ENCODE peak calls at places on chromosomes 13 and 19, in four cellular contexts. One of them, this sample, is unnamed.
A peak's percentile ranks its signal among the peaks of the same experiment; 100 is the strongest.

GRCh38 chr13:47291116-47291656 is 394.3 kb upstream of the HTR2A start:
- DNase-seq in stimulated activated CD4-positive, alpha-beta T cell treated with anti-CD3 and anti-CD28 coated beads, Interleukin-1b, Interleukin-23, amount 100 ng/mL, for 1 hour: no peak
- DNase-seq in A549: no peak
- DNase-seq in iris pigment epithelial cell: no peak
- DNase-seq in this sample: peak; percentile 22

GRCh38 chr19:41377977-41378707 is 1.8 kb downstream of the TMEM91 start:
- DNase-seq in stimulated activated CD4-positive, alpha-beta T cell treated with anti-CD3 and anti-CD28 coated beads, Interleukin-1b, Interleukin-23, amount 100 ng/mL, for 1 hour: no peak
- DNase-seq in A549: no peak
- DNase-seq in iris pigment epithelial cell: no peak
- DNase-seq in this sample: no peak

GRCh38 chr13:51639171-51639570 is 54.9 kb downstream of the WDFY2 start:
- DNase-seq in stimulated activated CD4-positive, alpha-beta T cell treated with anti-CD3 and anti-CD28 coated beads, Interleukin-1b, Interleukin-23, amount 100 ng/mL, for 1 hour: no peak
- DNase-seq in A549: no peak
- DNase-seq in iris pigment epithelial cell: no peak
- DNase-seq in this sample: no peak

GRCh38 chr13:27793377-27794074 is 1.2 kb downstream of the GSX1 start:
- DNase-seq in stimulated activated CD4-positive, alpha-beta T cell treated with anti-CD3 and anti-CD28 coated beads, Interleukin-1b, Interleukin-23, amount 100 ng/mL, for 1 hour: no peak
- DNase-seq in A549: no peak
- DNase-seq in iris pigment epithelial cell: no peak
- DNase-seq in this sample: no peak

GRCh38 chr13:41960195-41960699 is 662 bp downstream of the VWA8 start:
- DNase-seq in stimulated activated CD4-positive, alpha-beta T cell treated with anti-CD3 and anti-CD28 coated beads, Interleukin-1b, Interleukin-23, amount 100 ng/mL, for 1 hour: no peak
- DNase-seq in A549: peak; percentile 16
- DNase-seq in iris pigment epithelial cell: peak; percentile 34
- DNase-seq in this sample: no peak

GRCh38 chr19:35592226-35592625 is 6.3 kb downstream of the PMIS2 start:
- DNase-seq in stimulated activated CD4-positive, alpha-beta T cell treated with anti-CD3 and anti-CD28 coated beads, Interleukin-1b, Interleukin-23, amount 100 ng/mL, for 1 hour: no peak
- DNase-seq in A549: peak; percentile 62
- DNase-seq in iris pigment epithelial cell: peak; percentile 51
- DNase-seq in this sample: peak; percentile 15

GRCh38 chr19:46788101-46788967 is at the start of gene SLC1A5:
- DNase-seq in stimulated activated CD4-positive, alpha-beta T cell treated with anti-CD3 and anti-CD28 coated beads, Interleukin-1b, Interleukin-23, amount 100 ng/mL, for 1 hour: peak; percentile 95
- DNase-seq in A549: peak; percentile 99
- DNase-seq in iris pigment epithelial cell: peak; percentile 96
- DNase-seq in this sample: peak; percentile 96

GRCh38 chr19:36420961-36421748 is 2.7 kb upstream of the ZFP82 start:
- DNase-seq in stimulated activated CD4-positive, alpha-beta T cell treated with anti-CD3 and anti-CD28 coated beads, Interleukin-1b, Interleukin-23, amount 100 ng/mL, for 1 hour: no peak
- DNase-seq in A549: no peak
- DNase-seq in iris pigment epithelial cell: peak; percentile 73
- DNase-seq in this sample: peak; percentile 26

GRCh38 chr13:42740753-42741152 is 40.6 kb upstream of the FAM216B start:
- DNase-seq in stimulated activated CD4-positive, alpha-beta T cell treated with anti-CD3 and anti-CD28 coated beads, Interleukin-1b, Interleukin-23, amount 100 ng/mL, for 1 hour: no peak
- DNase-seq in A549: no peak
- DNase-seq in iris pigment epithelial cell: peak; percentile 66
- DNase-seq in this sample: peak; percentile 38

GRCh38 chr19:18317998-18318800 is 4.7 kb downstream of the LSM4 start:
- DNase-seq in stimulated activated CD4-positive, alpha-beta T cell treated with anti-CD3 and anti-CD28 coated beads, Interleukin-1b, Interleukin-23, amount 100 ng/mL, for 1 hour: no peak
- DNase-seq in A549: no peak
- DNase-seq in iris pigment epithelial cell: no peak
- DNase-seq in this sample: no peak

GRCh38 chr19:9793051-9793591 is 24.6 kb upstream of the ZNF846 start:
- DNase-seq in stimulated activated CD4-positive, alpha-beta T cell treated with anti-CD3 and anti-CD28 coated beads, Interleukin-1b, Interleukin-23, amount 100 ng/mL, for 1 hour: no peak
- DNase-seq in A549: no peak
- DNase-seq in iris pigment epithelial cell: peak; percentile 58
- DNase-seq in this sample: no peak

GRCh38 chr19:47284324-47284899 is 9.7 kb downstream of the INAFM1 start:
- DNase-seq in stimulated activated CD4-positive, alpha-beta T cell treated with anti-CD3 and anti-CD28 coated beads, Interleukin-1b, Interleukin-23, amount 100 ng/mL, for 1 hour: no peak
- DNase-seq in A549: peak; percentile 50
- DNase-seq in iris pigment epithelial cell: peak; percentile 56
- DNase-seq in this sample: no peak

GRCh38 chr19:53172892-53173291 is 14.0 kb upstream of the ZNF347 start:
- DNase-seq in stimulated activated CD4-positive, alpha-beta T cell treated with anti-CD3 and anti-CD28 coated beads, Interleukin-1b, Interleukin-23, amount 100 ng/mL, for 1 hour: no peak
- DNase-seq in A549: no peak
- DNase-seq in iris pigment epithelial cell: peak; percentile 73
- DNase-seq in this sample: no peak

GRCh38 chr19:44653977-44654784 is 10.5 kb downstream of the PVR start:
- DNase-seq in stimulated activated CD4-positive, alpha-beta T cell treated with anti-CD3 and anti-CD28 coated beads, Interleukin-1b, Interleukin-23, amount 100 ng/mL, for 1 hour: peak; percentile 27
- DNase-seq in A549: peak; percentile 87
- DNase-seq in iris pigment epithelial cell: peak; percentile 47
- DNase-seq in this sample: peak; percentile 70

This sample was measured in T47D.